ENCODE peak calls at places on chromosome 17, in nine cellular contexts. G, S, J, T, C, H, U, X and L are unnamed samples.
A peak's percentile ranks its signal among the peaks of the same experiment; 100 is the strongest.

GRCh38 chr17:66673668-66674276 is 161.1 kb upstream of the CACNG5 start:
- DNase-seq in G (peak; percentile 39), S (peak; percentile 92), J (no peak), T (peak; percentile 73), C (no peak), H (peak; percentile 71), U (no peak), X (peak; percentile 57), L (no peak)

GRCh38 chr17:76078859-76079576 is at the start of gene ZACN:
- DNase-seq in G (no peak), S (no peak), J (no peak), T (no peak), C (no peak), H (no peak), U (peak; percentile 37), X (no peak), L (no peak)

GRCh38 chr17:44546711-44547606 is 10.3 kb upstream of the FZD2 start:
- DNase-seq in G (no peak), S (peak; percentile 64), J (no peak), T (no peak), C (peak; percentile 65), H (no peak), U (no peak), X (no peak), L (no peak)

GRCh38 chr17:47652570-47652969 is 2.9 kb downstream of the KPNB1 start:
- DNase-seq in G (no peak), S (no peak), J (no peak), T (no peak), C (no peak), H (no peak), U (no peak), X (no peak), L (no peak)

GRCh38 chr17:58317421-58318064 is 11.1 kb downstream of the TSPOAP1 start:
- DNase-seq in G (peak; percentile 43), S (peak; percentile 95), J (no peak), T (peak; percentile 36), C (no peak), H (peak; percentile 70), U (peak; percentile 86), X (peak; percentile 61), L (peak; percentile 61)

GRCh38 chr17:50944054-50944901 is 78.1 kb upstream of the TOB1 start:
- DNase-seq in G (no peak), S (peak; percentile 79), J (peak; percentile 91), T (peak; percentile 88), C (peak; percentile 95), H (peak; percentile 91), U (peak; percentile 71), X (peak; percentile 94), L (no peak)

GRCh38 chr17:61489719-61490490 is 37.7 kb downstream of the TBX4 start:
- DNase-seq in G (no peak), S (no peak), J (no peak), T (no peak), C (no peak), H (no peak), U (no peak), X (no peak), L (no peak)

GRCh38 chr17:58282442-58282841 is 1.7 kb upstream of the MPO start:
- DNase-seq in G (no peak), S (no peak), J (no peak), T (no peak), C (peak; percentile 6), H (no peak), U (no peak), X (no peak), L (no peak)

GRCh38 chr17:79940381-79941087 is 95.1 kb downstream of the TBC1D16 start:
- DNase-seq in G (no peak), S (no peak), J (peak; percentile 39), T (no peak), C (no peak), H (no peak), U (no peak), X (no peak), L (no peak)

GRCh38 chr17:6497496-6498221 is 53.4 kb downstream of the PIMREG start:
- DNase-seq in G (no peak), S (no peak), J (peak; percentile 24), T (no peak), C (no peak), H (no peak), U (no peak), X (no peak), L (no peak)

GRCh38 chr17:31841850-31842415 is 17.1 kb downstream of the COPRS start:
- DNase-seq in G (no peak), S (no peak), J (no peak), T (no peak), C (no peak), H (no peak), U (no peak), X (no peak), L (no peak)

GRCh38 chr17:47701603-47702002 is 7.6 kb downstream of the TBKBP1 start:
- DNase-seq in G (no peak), S (no peak), J (peak; percentile 17), T (no peak), C (peak; percentile 56), H (peak; percentile 69), U (no peak), X (no peak), L (no peak)

GRCh38 chr17:8475227-8475626 is 39.5 kb downstream of the NDEL1 start:
- DNase-seq in G (no peak), S (no peak), J (no peak), T (no peak), C (no peak), H (no peak), U (no peak), X (no peak), L (no peak)

DNA sequence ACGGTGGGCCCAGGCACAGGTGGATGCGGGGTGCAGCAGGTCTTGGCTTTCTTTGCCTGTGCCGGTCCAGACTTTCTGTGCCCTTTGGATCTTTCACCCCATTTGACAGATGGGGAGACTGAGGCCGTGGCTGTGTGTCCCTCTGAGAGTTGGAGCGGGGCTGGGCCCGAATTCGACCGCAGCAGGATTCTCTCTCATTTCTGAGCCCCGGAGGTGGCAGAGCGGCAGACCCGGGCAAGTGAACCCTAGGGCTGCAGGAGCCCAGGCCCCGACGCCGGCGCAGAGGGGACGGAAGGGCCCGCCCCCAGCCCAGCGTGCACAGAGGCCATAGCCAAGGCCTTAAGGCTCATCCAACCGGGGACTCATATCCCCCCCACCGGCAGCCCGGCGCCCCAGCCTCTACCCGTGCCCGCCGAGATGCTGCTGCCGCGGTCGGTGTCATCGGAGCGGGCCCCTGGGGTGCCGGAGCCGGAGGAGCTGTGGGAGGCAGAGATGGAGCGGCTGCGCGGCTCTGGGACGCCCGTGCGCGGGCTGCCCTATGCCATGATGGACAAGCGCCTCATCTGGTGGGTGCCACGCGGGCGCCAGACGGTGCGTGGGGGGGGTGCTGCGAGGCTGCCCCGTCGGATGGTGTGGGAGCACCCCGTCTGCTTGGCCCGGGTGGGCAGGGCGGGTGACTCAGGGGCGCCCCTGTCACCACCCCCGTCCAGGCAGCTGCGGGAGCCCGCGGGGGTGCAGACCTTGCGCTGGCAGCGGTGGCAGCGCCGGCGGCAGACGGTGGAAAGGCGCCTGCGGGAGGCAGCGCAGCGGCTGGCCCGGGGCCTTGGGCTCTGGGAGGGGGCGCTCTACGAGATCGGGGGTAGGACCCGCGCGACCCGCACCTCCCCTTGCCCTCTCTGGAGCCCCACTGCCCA is 858 bp downstream of the TMC8 start:
- DNase-seq in G (no peak), S (no peak), J (no peak), T (no peak), C (no peak), H (no peak), U (peak; percentile 54), X (no peak), L (no peak)
- TF ChIP-seq CTCF in G (no peak), S (no peak), J (no peak), T (no peak), C (no peak), H (no peak), U (no peak), X (no peak), L (no peak)

DNA sequence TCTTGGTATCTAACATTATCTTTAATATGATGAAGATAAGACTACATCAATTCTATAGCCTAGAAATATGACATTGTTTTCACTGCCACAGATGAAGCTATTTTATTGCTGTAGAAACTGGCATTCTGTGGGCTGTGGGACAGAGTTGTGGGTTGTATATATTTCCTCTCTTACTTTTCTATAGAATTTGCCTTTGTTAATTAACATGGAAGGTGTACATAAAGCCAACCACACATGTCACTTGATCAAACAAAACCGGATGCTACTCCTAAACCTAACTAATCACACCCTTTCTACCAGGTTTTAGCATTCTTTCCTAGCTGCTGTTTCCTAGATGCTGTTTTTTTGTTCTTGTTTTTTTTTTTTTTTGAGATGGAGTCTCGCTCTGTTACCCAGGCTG is 81.2 kb upstream of the ATP2A3 start:
- DNase-seq in G (no peak), S (no peak), J (no peak), T (no peak), C (no peak), H (no peak), U (no peak), X (no peak), L (no peak)
- TF ChIP-seq CTCF in G (no peak), S (no peak), J (no peak), T (no peak), C (no peak), H (no peak), U (no peak), X (no peak), L (no peak)

GRCh38 chr17:28416703-28417311 is 10.8 kb upstream of the SLC46A1 start:
- DNase-seq in G (peak; percentile 24), S (peak; percentile 62), J (peak; percentile 61), T (peak; percentile 36), C (peak; percentile 57), H (peak; percentile 81), U (peak; percentile 53), X (peak; percentile 60), L (no peak)

GRCh38 chr17:28415886-28416285 is 9.9 kb upstream of the SLC46A1 start:
- DNase-seq in G (no peak), S (no peak), J (no peak), T (no peak), C (no peak), H (no peak), U (no peak), X (no peak), L (no peak)

GRCh38 chr17:28412131-28412530 is 6.1 kb upstream of the SLC46A1 start:
- DNase-seq in G (no peak), S (no peak), J (no peak), T (no peak), C (no peak), H (no peak), U (no peak), X (no peak), L (no peak)

GRCh38 chr17:28407974-28408306 is 1.9 kb upstream of the SLC46A1 start:
- DNase-seq in G (no peak), S (no peak), J (no peak), T (no peak), C (no peak), H (no peak), U (no peak), X (no peak), L (no peak)

DNA sequence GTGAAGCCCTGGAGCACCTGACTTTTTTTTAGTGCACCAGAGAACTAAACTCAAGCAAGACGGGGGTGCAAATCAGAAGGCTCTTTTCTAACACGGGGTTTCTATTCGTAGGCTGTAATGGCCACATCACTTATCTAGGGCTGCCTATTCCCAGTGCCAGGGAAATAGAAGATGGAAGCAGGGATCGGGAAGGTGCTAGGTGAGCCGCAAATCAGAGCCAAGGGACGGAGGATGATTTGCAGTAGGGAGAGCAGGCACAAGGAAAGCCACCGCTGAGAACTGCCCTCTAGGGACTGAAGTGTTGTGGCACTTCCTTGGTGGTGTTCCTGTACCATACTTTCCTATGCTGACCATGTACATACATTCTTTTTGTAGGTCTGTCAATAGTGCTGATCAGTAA is 7.8 kb upstream of the SLC46A1 start:
- DNase-seq in G (no peak), S (no peak), J (no peak), T (no peak), C (no peak), H (no peak), U (no peak), X (no peak), L (no peak)
- TF ChIP-seq CTCF in G (no peak), S (no peak), J (no peak), T (no peak), C (no peak), H (no peak), U (no peak), X (no peak), L (no peak)

GRCh38 chr17:41486316-41486715 is 3.4 kb downstream of the KRT36 start:
- DNase-seq in G (no peak), S (no peak), J (no peak), T (no peak), C (no peak), H (no peak), U (no peak), X (no peak), L (no peak)
- TF ChIP-seq CTCF in G (no peak), S (no peak), J (no peak), T (no peak), C (no peak), H (no peak), U (no peak), X (no peak), L (no peak)